ENCODE peak calls at places on chromosomes 5 and 9, in seven cellular contexts. A is activated CD4-positive, CD25-positive, alpha-beta regulatory T cell; H is NCI-H146; X is EL; K is left colon; M is NCI-H748 treated with DMSO at 0.1 percent for 48 hours; Q is upper lobe of right lung. F is an unnamed sample.

GRCh38 chr9:115118471-115119156 is 657 bp upstream of the TNC start:
- DNase-seq in A (no peak), X (peak), M (peak), K (peak), H (peak), Q (peak), F (peak)

GRCh38 chr9:129201289-129201688 is 23.2 kb upstream of the IER5L start:
- DNase-seq in A (no peak), K (no peak), Q (no peak), X (no peak), H (no peak), M (no peak), F (no peak)

GRCh38 chr5:150142800-150143724 is 12.6 kb downstream of the PDGFRB start:
- DNase-seq in A (no peak), H (no peak), Q (no peak), X (peak), K (peak), M (no peak), F (peak)

GRCh38 chr5:150208187-150209015 is 18.5 kb downstream of the SLC6A7 start:
- DNase-seq in H (no peak), A (no peak), K (no peak), M (no peak), X (peak), Q (no peak), F (no peak)

GRCh38 chr9:83011611-83012010 is 51.3 kb downstream of the RASEF start:
- DNase-seq in K (no peak), M (no peak), A (no peak), X (peak), Q (no peak), H (no peak), F (no peak)

GRCh38 chr5:71744009-71744792 is 25.1 kb downstream of the CARTPT start:
- DNase-seq in K (peak), A (no peak), X (no peak), M (no peak), Q (no peak), H (no peak), F (no peak)

GRCh38 chr5:56543431-56544385 is 271.6 kb upstream of the MAP3K1 start:
- DNase-seq in A (no peak), M (no peak), Q (no peak), H (no peak), X (peak), K (no peak), F (no peak)

GRCh38 chr9:121322037-121322736 is 47.9 kb downstream of the STOM start:
- DNase-seq in X (peak), H (no peak), K (no peak), Q (no peak), M (no peak), A (no peak), F (no peak)

GRCh38 chr9:129436751-129437625 is 183.9 kb downstream of the C9orf50 start:
- DNase-seq in A (no peak), X (peak), M (no peak), H (no peak), K (no peak), Q (peak), F (peak)

GRCh38 chr9:79623799-79624721 is 52.3 kb downstream of the TLE4 start:
- DNase-seq in Q (peak), H (no peak), K (peak), A (no peak), M (no peak), X (peak), F (no peak)

GRCh38 chr9:20551835-20552234 is 70.5 kb downstream of the MLLT3 start:
- DNase-seq in H (no peak), Q (no peak), K (peak), M (no peak), A (no peak), X (no peak), F (no peak)

GRCh38 chr5:181152406-181152805 is 5.0 kb downstream of the OR2V2 start:
- DNase-seq in X (peak), M (no peak), K (no peak), A (no peak), H (no peak), Q (no peak), F (no peak)

GRCh38 chr9:135949666-135950134 is 11.5 kb downstream of the UBAC1 start:
- DNase-seq in K (no peak), X (no peak), M (no peak), Q (no peak), H (no peak), A (no peak), F (no peak)

GRCh38 chr5:92222449-92222848 is 839.3 kb upstream of the ARRDC3 start:
- DNase-seq in Q (no peak), K (no peak), M (no peak), A (no peak), X (no peak), H (no peak), F (peak)

GRCh38 chr9:7597716-7598115 is 201.9 kb downstream of the DMAC1 start:
- DNase-seq in K (no peak), M (no peak), H (no peak), Q (no peak), X (no peak), A (no peak), F (no peak)

GRCh38 chr5:148776261-148776660 is 50.1 kb upstream of the ADRB2 start:
- DNase-seq in M (no peak), K (no peak), A (no peak), Q (no peak), H (no peak), X (no peak), F (no peak)

GRCh38 chr9:86749530-86750275 is 197.6 kb downstream of the GAS1 start:
- DNase-seq in Q (no peak), M (no peak), K (no peak), H (no peak), A (no peak), X (peak), F (no peak)

GRCh38 chr5:83567741-83568530 is 96.4 kb downstream of the VCAN start:
- DNase-seq in K (no peak), M (no peak), H (no peak), X (peak), A (no peak), Q (no peak), F (no peak)

GRCh38 chr5:127601111-127601510 is 47.8 kb upstream of the CTXN3 start:
- DNase-seq in K (no peak), A (no peak), M (no peak), X (no peak), Q (no peak), H (no peak), F (no peak)

GRCh38 chr5:57396701-57397100 is 85.9 kb downstream of the ACTBL2 start:
- DNase-seq in M (no peak), Q (no peak), X (no peak), A (no peak), H (no peak), K (no peak), F (no peak)

GRCh38 chr9:136863623-136864273 is 2.4 kb downstream of the EDF1 start:
- DNase-seq in A (no peak), X (no peak), M (no peak), K (peak), H (no peak), Q (no peak), F (no peak)

GRCh38 chr5:15885156-15885555 is 294.4 kb downstream of the MARCHF11 start:
- DNase-seq in M (no peak), X (peak), K (no peak), A (no peak), H (no peak), Q (no peak), F (no peak)

GRCh38 chr5:37816883-37817282 is 23.0 kb downstream of the GDNF start:
- DNase-seq in A (no peak), M (no peak), K (no peak), X (peak), Q (no peak), H (no peak), F (no peak)

GRCh38 chr9:17453751-17454150 is 125.1 kb upstream of the SH3GL2 start:
- DNase-seq in K (no peak), A (no peak), M (no peak), X (no peak), Q (no peak), H (no peak), F (no peak)

GRCh38 chr9:127899200-127899943 is at the start of gene ST6GALNAC6:
- DNase-seq in H (peak), X (peak), K (peak), M (peak), A (peak), Q (peak), F (peak)

GRCh38 chr9:103804077-103804735 is 289.9 kb upstream of the SMC2 start:
- DNase-seq in A (no peak), M (no peak), X (peak), K (no peak), H (no peak), Q (no peak), F (no peak)

GRCh38 chr5:176836811-176837706 is 26.7 kb downstream of the UNC5A start:
- DNase-seq in K (no peak), M (no peak), Q (no peak), A (no peak), H (no peak), X (no peak), F (no peak)

GRCh38 chr9:73548201-73548600 is 396.5 kb downstream of the ANXA1 start:
- DNase-seq in X (no peak), M (peak), A (no peak), Q (no peak), K (no peak), H (no peak), F (no peak)

GRCh38 chr5:131488463-131488862 is 146.6 kb downstream of the RAPGEF6 start:
- DNase-seq in H (no peak), X (no peak), A (no peak), M (no peak), K (no peak), Q (no peak), F (no peak)

GRCh38 chr5:27472875-27473274 is 434.5 kb upstream of the CDH9 start:
- DNase-seq in A (no peak), M (no peak), Q (no peak), K (no peak), X (no peak), H (no peak), F (no peak)

GRCh38 chr9:34363619-34364351 is 12.9 kb downstream of the MYORG start:
- DNase-seq in A (no peak), X (no peak), H (no peak), M (no peak), Q (peak), K (no peak), F (peak)

GRCh38 chr9:32589083-32589713 is 16.2 kb upstream of the NDUFB6 start:
- DNase-seq in A (no peak), H (no peak), K (no peak), Q (no peak), X (peak), M (peak), F (no peak)

GRCh38 chr5:179345429-179346321 is at the start of gene ADAMTS2:
- DNase-seq in H (peak), K (no peak), M (peak), Q (no peak), A (no peak), X (peak), F (peak)

GRCh38 chr5:58145397-58145796 is 314.5 kb downstream of the PLK2 start:
- DNase-seq in Q (no peak), A (no peak), H (no peak), K (no peak), X (no peak), M (no peak), F (no peak)

GRCh38 chr5:39376293-39376714 is 12.0 kb upstream of the C9 start:
- DNase-seq in X (peak), A (no peak), M (peak), K (no peak), H (peak), Q (no peak), F (peak)

GRCh38 chr5:2656186-2656585 is 95.3 kb downstream of the IRX2 start:
- DNase-seq in A (no peak), Q (no peak), K (no peak), H (no peak), X (no peak), M (no peak), F (no peak)

GRCh38 chr5:55904152-55904551 is 53.0 kb downstream of the IL31RA start:
- DNase-seq in H (no peak), A (no peak), X (no peak), M (no peak), Q (no peak), K (no peak), F (no peak)

GRCh38 chr5:58076473-58077257 is 383.2 kb downstream of the PLK2 start:
- DNase-seq in K (no peak), X (no peak), Q (no peak), M (peak), H (peak), A (no peak), F (no peak)

GRCh38 chr5:71899865-71900342 is 180.8 kb downstream of the CARTPT start:
- DNase-seq in Q (no peak), M (no peak), H (no peak), K (no peak), X (peak), A (no peak), F (no peak)

GRCh38 chr5:7917130-7918123 is 48.5 kb downstream of the MTRR start:
- DNase-seq in A (no peak), K (no peak), Q (no peak), X (no peak), H (no peak), M (no peak), F (no peak)